ENCODE peak calls at places on chromosomes 3 and 15, in nine cellular contexts. One of them, this sample, is unnamed.
A peak's percentile ranks its signal among the peaks of the same experiment; 100 is the strongest.

GRCh38 chr3:6799264-6799915 is 61.5 kb upstream of the GRM7 start:
- DNase-seq in activated T-cell treated with anti-CD3 and anti-CD28 coated beads for 48 hours: peak; percentile 1
- DNase-seq in NB4: peak; percentile 50
- DNase-seq in cardiac muscle cell: peak; percentile 10
- DNase-seq in H9: peak; percentile 31
- DNase-seq in effector memory CD4-positive, alpha-beta T cell: no peak
- DNase-seq in fibroblast of the aortic adventitia: no peak
- DNase-seq in fibroblast of lung: no peak
- DNase-seq in SJCRH30: peak; percentile 57
- DNase-seq in this sample: no peak

GRCh38 chr3:164326714-164327113 is 751.6 kb downstream of the SI start:
- DNase-seq in cardiac muscle cell: no peak
- DNase-seq in fibroblast of the aortic adventitia: no peak
- DNase-seq in activated T-cell treated with anti-CD3 and anti-CD28 coated beads for 48 hours: no peak
- DNase-seq in SJCRH30: no peak
- DNase-seq in H9: no peak
- DNase-seq in effector memory CD4-positive, alpha-beta T cell: no peak
- DNase-seq in fibroblast of lung: no peak
- DNase-seq in NB4: no peak
- DNase-seq in this sample: no peak

GRCh38 chr15:98649621-98649995 is 1.3 kb downstream of the IGF1R start:
- DNase-seq in fibroblast of the aortic adventitia: peak; percentile 33
- DNase-seq in SJCRH30: peak; percentile 74
- DNase-seq in activated T-cell treated with anti-CD3 and anti-CD28 coated beads for 48 hours: peak; percentile 38
- DNase-seq in H9: no peak
- DNase-seq in effector memory CD4-positive, alpha-beta T cell: no peak
- DNase-seq in fibroblast of lung: peak; percentile 34
- DNase-seq in NB4: peak; percentile 75
- DNase-seq in cardiac muscle cell: no peak
- DNase-seq in this sample: peak; percentile 30

GRCh38 chr3:167033866-167034265 is 346.2 kb downstream of the ZBBX start:
- DNase-seq in fibroblast of the aortic adventitia: no peak
- DNase-seq in H9: no peak
- DNase-seq in effector memory CD4-positive, alpha-beta T cell: no peak
- DNase-seq in fibroblast of lung: no peak
- DNase-seq in NB4: no peak
- DNase-seq in SJCRH30: no peak
- DNase-seq in activated T-cell treated with anti-CD3 and anti-CD28 coated beads for 48 hours: no peak
- DNase-seq in cardiac muscle cell: no peak
- DNase-seq in this sample: no peak

GRCh38 chr3:96986241-96986640 is 171.8 kb downstream of the EPHA6 start:
- DNase-seq in SJCRH30: no peak
- DNase-seq in activated T-cell treated with anti-CD3 and anti-CD28 coated beads for 48 hours: no peak
- DNase-seq in H9: no peak
- DNase-seq in cardiac muscle cell: no peak
- DNase-seq in fibroblast of lung: no peak
- DNase-seq in NB4: no peak
- DNase-seq in effector memory CD4-positive, alpha-beta T cell: no peak
- DNase-seq in fibroblast of the aortic adventitia: no peak
- DNase-seq in this sample: no peak

GRCh38 chr3:50336452-50337174 is 4.0 kb downstream of the RASSF1 start:
- DNase-seq in effector memory CD4-positive, alpha-beta T cell: no peak
- DNase-seq in cardiac muscle cell: no peak
- DNase-seq in fibroblast of lung: peak; percentile 26
- DNase-seq in NB4: no peak
- DNase-seq in H9: no peak
- DNase-seq in SJCRH30: peak; percentile 38
- DNase-seq in fibroblast of the aortic adventitia: peak; percentile 45
- DNase-seq in activated T-cell treated with anti-CD3 and anti-CD28 coated beads for 48 hours: no peak
- DNase-seq in this sample: no peak

GRCh38 chr15:95872366-95872771 is 458.1 kb upstream of the NR2F2 start:
- DNase-seq in fibroblast of lung: peak; percentile 14
- DNase-seq in activated T-cell treated with anti-CD3 and anti-CD28 coated beads for 48 hours: no peak
- DNase-seq in fibroblast of the aortic adventitia: peak; percentile 27
- DNase-seq in H9: no peak
- DNase-seq in SJCRH30: no peak
- DNase-seq in cardiac muscle cell: peak; percentile 64
- DNase-seq in NB4: no peak
- DNase-seq in effector memory CD4-positive, alpha-beta T cell: no peak
- DNase-seq in this sample: no peak

GRCh38 chr15:58077427-58077826 is 11.9 kb upstream of the ALDH1A2 start:
- DNase-seq in fibroblast of the aortic adventitia: no peak
- DNase-seq in fibroblast of lung: no peak
- DNase-seq in H9: no peak
- DNase-seq in SJCRH30: peak; percentile 25
- DNase-seq in activated T-cell treated with anti-CD3 and anti-CD28 coated beads for 48 hours: no peak
- DNase-seq in effector memory CD4-positive, alpha-beta T cell: no peak
- DNase-seq in cardiac muscle cell: no peak
- DNase-seq in NB4: no peak
- DNase-seq in this sample: no peak

GRCh38 chr3:142889263-142890014 is 556 bp upstream of the PCOLCE2 start:
- DNase-seq in H9: no peak
- DNase-seq in effector memory CD4-positive, alpha-beta T cell: no peak
- DNase-seq in SJCRH30: no peak
- DNase-seq in fibroblast of the aortic adventitia: no peak
- DNase-seq in activated T-cell treated with anti-CD3 and anti-CD28 coated beads for 48 hours: no peak
- DNase-seq in NB4: no peak
- DNase-seq in cardiac muscle cell: no peak
- DNase-seq in fibroblast of lung: no peak
- DNase-seq in this sample: no peak

GRCh38 chr15:61228025-61228901 is 839 bp downstream of the RORA start:
- DNase-seq in H9: peak; percentile 39
- DNase-seq in activated T-cell treated with anti-CD3 and anti-CD28 coated beads for 48 hours: no peak
- DNase-seq in fibroblast of lung: peak; percentile 45
- DNase-seq in SJCRH30: peak; percentile 59
- DNase-seq in NB4: no peak
- DNase-seq in fibroblast of the aortic adventitia: peak; percentile 39
- DNase-seq in effector memory CD4-positive, alpha-beta T cell: no peak
- DNase-seq in cardiac muscle cell: peak; percentile 40
- DNase-seq in this sample: peak; percentile 47

This sample was measured in cerebellum.